ENCODE peak calls at places on chromosome 12, in five cellular contexts. L is lower lobe of right lung, K is AG04450, W is choroid plexus epithelial cell, I is HFF-Myc. X is an unnamed sample.

GRCh38 chr12:76921072-76921471 is 42.3 kb upstream of the CSRP2 start:
- DNase-seq in L (no peak), K (no peak), W (no peak), I (no peak), X (no peak)

GRCh38 chr12:102406033-102406584 is 74.3 kb downstream of the IGF1 start:
- DNase-seq in L (peak), K (no peak), W (peak), I (peak), X (no peak)

GRCh38 chr12:119627686-119628085 is 34.1 kb downstream of the TMEM233 start:
- DNase-seq in L (no peak), K (no peak), W (no peak), I (no peak), X (no peak)

GRCh38 chr12:6222009-6222702 is 22.0 kb downstream of the CD9 start:
- DNase-seq in L (no peak), K (no peak), W (no peak), I (no peak), X (no peak)

GRCh38 chr12:75705749-75706719 is 194.6 kb upstream of the KRR1 start:
- DNase-seq in L (no peak), K (peak), W (peak), I (peak), X (no peak)

GRCh38 chr12:67647547-67648305 is 819 bp upstream of the DYRK2 start:
- DNase-seq in L (peak), K (peak), W (peak), I (peak), X (peak)

GRCh38 chr12:119804011-119804641 is 73.0 kb downstream of the CIT start:
- DNase-seq in L (peak), K (no peak), W (peak), I (peak), X (peak)

GRCh38 chr12:42235426-42235825 is 2.6 kb downstream of the YAF2 start:
- DNase-seq in L (no peak), K (no peak), W (peak), I (no peak), X (no peak)

GRCh38 chr12:6546016-6546415 is 9.8 kb downstream of the IFFO1 start:
- DNase-seq in L (no peak), K (no peak), W (no peak), I (no peak), X (no peak)

GRCh38 chr12:7190268-7191055 is 976 bp downstream of the PEX5 start:
- DNase-seq in L (peak), K (no peak), W (no peak), I (no peak), X (no peak)

GRCh38 chr12:54424232-54424631 is 5.2 kb upstream of the ITGA5 start:
- DNase-seq in L (no peak), K (no peak), W (no peak), I (no peak), X (no peak)

GRCh38 chr12:67415473-67415872 is 146.3 kb downstream of the CAND1 start:
- DNase-seq in L (no peak), K (no peak), W (peak), I (no peak), X (no peak)

GRCh38 chr12:85825751-85826150 is 10.5 kb downstream of the RASSF9 start:
- DNase-seq in L (no peak), K (no peak), W (no peak), I (no peak), X (no peak)

GRCh38 chr12:14905269-14906004 is 19.8 kb upstream of the MGP start:
- DNase-seq in L (no peak), K (no peak), W (peak), I (no peak), X (no peak)

GRCh38 chr12:9928607-9929006 is 3.6 kb downstream of the CLEC2A start:
- DNase-seq in L (no peak), K (no peak), W (no peak), I (no peak), X (no peak)

GRCh38 chr12:106595268-106595667 is 12.5 kb downstream of the RFX4 start:
- DNase-seq in L (no peak), K (no peak), W (no peak), I (no peak), X (no peak)

GRCh38 chr12:23006413-23006812 is 381.4 kb downstream of the ETNK1 start:
- DNase-seq in L (no peak), K (no peak), W (no peak), I (no peak), X (no peak)

GRCh38 chr12:93802698-93803097 is 125.5 kb downstream of the CRADD start:
- DNase-seq in L (no peak), K (no peak), W (peak), I (no peak), X (no peak)
- TF ChIP-seq CTCF in L (peak), K (peak), W (peak), I (no peak), X (no peak)

DNA sequence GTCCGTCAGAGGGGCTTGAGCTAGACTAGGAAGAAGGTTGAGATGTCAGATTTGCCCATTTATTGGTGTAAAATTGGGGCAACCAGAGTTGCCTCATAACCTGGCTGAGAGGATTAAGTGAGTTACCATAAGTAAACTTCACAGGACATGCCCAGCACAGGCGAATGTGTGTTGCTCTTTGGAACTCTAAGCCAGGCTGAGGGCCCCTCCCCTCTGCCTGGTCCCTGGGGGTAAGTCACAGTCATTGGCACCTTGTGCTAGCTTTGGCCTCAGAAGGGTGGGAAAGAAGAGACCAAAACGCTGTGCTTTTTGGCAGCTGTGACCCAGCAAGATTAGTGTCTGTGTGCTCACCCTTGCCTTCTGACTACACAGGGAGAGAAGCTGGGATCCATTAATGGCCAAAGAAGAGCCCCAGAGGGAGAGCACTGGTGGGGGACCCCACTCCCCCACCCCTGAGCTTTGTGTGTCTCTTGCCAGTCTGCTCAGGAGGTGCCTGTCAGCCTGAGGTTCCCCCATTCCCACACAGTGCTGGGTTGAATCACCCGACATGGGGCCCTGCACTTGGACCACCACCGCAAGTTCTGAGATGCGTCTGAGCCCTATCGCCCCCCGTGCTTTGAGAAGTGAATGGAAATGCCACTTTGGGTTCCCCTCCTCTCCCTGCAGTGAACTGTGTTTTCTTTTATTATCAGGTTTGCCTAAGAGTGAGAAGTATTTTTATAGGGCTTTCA is 74.1 kb downstream of the CACNA1C start:
- DNase-seq in L (no peak), K (no peak), W (no peak), I (no peak), X (no peak)
- TF ChIP-seq CTCF in L (no peak), K (no peak), W (no peak), I (no peak), X (no peak)

DNA sequence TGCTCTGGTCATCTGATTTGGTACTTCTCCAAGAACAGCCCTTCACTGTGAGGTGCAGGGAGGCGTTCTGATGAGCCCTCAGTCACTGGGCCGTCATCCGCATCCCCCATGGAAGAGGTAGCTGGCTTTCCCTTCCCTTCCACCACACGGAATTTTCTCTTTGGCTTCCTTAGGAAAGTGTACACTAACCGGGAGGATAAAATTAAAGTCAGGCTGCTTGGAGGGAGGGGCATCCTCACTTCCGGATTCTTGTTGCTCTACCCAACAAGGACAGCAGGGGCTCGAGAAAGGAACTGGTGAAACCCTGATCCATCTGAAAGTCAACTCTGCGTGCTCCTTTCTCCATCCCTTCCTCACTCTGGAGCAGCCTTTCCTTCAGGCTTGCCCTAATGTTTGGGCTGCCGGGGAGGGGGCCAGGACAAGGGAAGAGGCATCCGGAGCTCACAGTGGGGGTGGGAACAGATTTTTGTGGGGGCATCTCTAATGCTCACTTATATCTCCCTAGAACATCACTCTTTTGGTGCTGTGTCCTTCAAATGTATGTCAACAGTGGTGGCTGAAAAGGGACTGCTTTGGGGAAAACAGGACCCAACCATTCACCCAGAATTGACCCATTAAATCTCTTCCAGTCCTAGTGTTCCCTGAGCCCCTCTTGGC is 101.4 kb upstream of the FKBP4 start:
- DNase-seq in L (no peak), K (no peak), W (peak), I (no peak), X (no peak)
- TF ChIP-seq CTCF in L (no peak), K (peak), W (peak), I (peak), X (no peak)

DNA sequence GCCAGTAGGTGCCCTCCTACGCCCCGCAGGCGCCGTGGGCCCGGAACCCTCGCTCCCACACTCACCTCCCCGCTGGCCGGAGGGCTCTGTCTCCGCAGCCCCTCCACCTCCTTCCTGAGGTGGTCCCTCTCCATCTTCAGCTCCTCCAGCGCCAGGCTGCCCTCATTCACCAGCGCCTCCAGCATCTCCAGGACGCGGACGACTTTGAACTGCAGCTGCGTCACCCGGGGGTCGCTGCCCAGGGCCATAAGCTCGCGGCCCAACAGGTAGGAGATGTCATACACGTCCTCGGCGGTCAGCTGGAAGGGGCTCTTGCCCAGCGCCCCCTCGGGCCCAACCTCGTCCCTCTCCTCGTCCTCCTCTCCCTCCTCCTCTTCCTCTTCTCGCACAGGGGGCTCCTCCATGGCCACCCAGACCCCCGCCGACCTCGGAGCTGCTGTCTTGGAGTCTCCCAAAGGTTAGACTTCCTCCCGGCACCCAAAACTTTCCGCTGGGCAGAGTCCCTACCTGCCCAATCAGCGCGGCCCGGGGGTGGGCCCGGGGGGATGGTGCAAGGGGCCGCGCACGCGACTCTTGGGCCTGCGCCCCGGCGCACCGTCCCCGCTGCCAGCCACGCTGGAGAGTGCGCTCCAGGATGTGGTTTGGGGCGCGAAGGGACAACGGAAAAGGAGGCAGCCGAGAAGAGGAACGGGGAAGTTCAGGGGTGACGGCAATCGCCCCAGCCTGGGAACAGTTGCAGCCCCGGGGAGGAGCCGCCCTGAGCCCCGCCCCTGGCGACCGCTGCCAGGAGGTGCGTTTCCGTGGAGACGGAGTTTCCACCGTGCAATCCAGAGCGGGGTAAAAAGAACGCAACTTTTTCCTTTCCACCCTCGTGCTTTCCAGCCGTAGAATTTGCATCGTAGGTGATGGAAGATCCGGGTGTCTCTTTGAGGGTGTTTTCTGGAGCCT is at the start of gene RILPL2:
- DNase-seq in L (peak), K (no peak), W (peak), I (peak), X (peak)
- TF ChIP-seq CTCF in L (no peak), K (peak), W (no peak), I (no peak), X (no peak)

GRCh38 chr12:88993655-88994054 is 358.6 kb downstream of the DUSP6 start:
- DNase-seq in L (no peak), K (peak), W (peak), I (peak), X (no peak)

GRCh38 chr12:88998421-88998820 is 353.9 kb downstream of the DUSP6 start:
- DNase-seq in L (no peak), K (no peak), W (no peak), I (no peak), X (no peak)

GRCh38 chr12:88996389-88996788 is 355.9 kb downstream of the DUSP6 start:
- DNase-seq in L (no peak), K (no peak), W (no peak), I (no peak), X (no peak)

DNA sequence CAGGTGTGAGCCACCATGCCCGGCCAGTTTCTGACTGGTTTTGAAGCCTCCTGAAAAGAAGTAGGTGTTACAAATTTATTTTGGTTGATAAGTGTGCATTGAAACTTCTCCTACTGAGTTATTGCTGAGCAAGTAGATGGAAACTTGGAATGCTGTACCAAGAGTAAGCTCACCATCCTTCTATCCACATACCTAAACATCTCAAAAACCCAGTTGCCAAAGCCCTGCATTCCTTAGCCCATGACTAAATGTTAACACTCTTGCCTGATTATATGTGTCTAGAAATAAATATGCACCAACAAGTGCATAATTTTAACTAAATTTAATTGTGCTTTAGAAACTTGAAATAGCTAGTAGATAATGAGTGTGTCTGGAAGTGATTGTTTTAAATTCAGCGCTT is 357.8 kb downstream of the DUSP6 start:
- DNase-seq in L (no peak), K (no peak), W (no peak), I (no peak), X (no peak)
- TF ChIP-seq CTCF in L (no peak), K (no peak), W (no peak), I (no peak), X (no peak)

GRCh38 chr12:21659383-21659782 is 1.7 kb upstream of the LDHB start:
- DNase-seq in L (no peak), K (no peak), W (no peak), I (no peak), X (no peak)
- TF ChIP-seq CTCF in L (no peak), K (peak), W (no peak), I (no peak), X (peak)

GRCh38 chr12:58378038-58378437 is 436.7 kb downstream of the ATP23 start:
- DNase-seq in L (no peak), K (no peak), W (peak), I (no peak), X (no peak)

GRCh38 chr12:58367041-58367440 is 425.7 kb downstream of the ATP23 start:
- DNase-seq in L (no peak), K (no peak), W (no peak), I (no peak), X (no peak)

GRCh38 chr12:58369576-58369975 is 428.2 kb downstream of the ATP23 start:
- DNase-seq in L (no peak), K (no peak), W (no peak), I (no peak), X (no peak)

GRCh38 chr12:58368001-58368400 is 426.6 kb downstream of the ATP23 start:
- DNase-seq in L (no peak), K (no peak), W (no peak), I (no peak), X (no peak)

DNA sequence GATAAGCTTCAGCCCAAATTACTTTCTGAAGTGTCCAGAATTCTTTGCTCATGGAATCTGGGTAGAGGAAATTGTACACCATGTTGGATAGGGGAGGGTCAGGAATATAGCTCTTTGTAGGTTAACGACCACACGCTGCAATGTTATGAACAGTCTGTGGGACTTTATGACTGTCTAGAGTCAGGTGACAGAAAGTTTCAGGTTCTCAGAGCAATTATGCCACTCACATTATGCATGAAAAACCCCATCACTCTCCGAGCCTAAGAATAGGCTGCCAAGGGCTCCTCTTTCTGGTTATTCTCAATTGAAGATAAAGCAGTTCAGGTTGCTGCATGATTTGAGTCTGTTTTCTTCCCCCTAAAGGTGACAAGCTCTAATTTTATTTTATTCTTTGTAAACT is 430.9 kb downstream of the ATP23 start:
- DNase-seq in L (no peak), K (no peak), W (no peak), I (no peak), X (no peak)
- TF ChIP-seq CTCF in L (no peak), K (no peak), W (no peak), I (no peak), X (no peak)

X was measured in mesothelial cell of epicardium.